ENCODE peak calls at places on chromosomes 1 and 21, in five cellular contexts. T is IMR-90; N is SJSA1; P is left lung; J is CD8-positive, alpha-beta memory T cell. E is an unnamed sample.

GRCh38 chr1:47423872-47424271 is 7.8 kb downstream of the FOXE3 start:
- DNase-seq in T (no peak), N (no peak), J (no peak), P (no peak), E (no peak)

GRCh38 chr1:66867501-66867900 is 57.2 kb downstream of the DNAI4 start:
- DNase-seq in J (no peak), P (no peak), T (no peak), N (no peak), E (no peak)

GRCh38 chr1:84780000-84780716 is 89.9 kb upstream of the SSX2IP start:
- DNase-seq in J (peak), P (no peak), T (peak), N (no peak), E (no peak)

GRCh38 chr1:118812555-118812954 is 175.6 kb downstream of the TBX15 start:
- DNase-seq in T (no peak), P (no peak), J (no peak), N (no peak), E (no peak)

GRCh38 chr21:31909153-31909771 is 36.4 kb downstream of the HUNK start:
- DNase-seq in J (no peak), P (no peak), N (no peak), T (peak), E (peak)

GRCh38 chr21:18369115-18369514 is 34.5 kb downstream of the TMPRSS15 start:
- DNase-seq in P (no peak), J (no peak), N (no peak), T (no peak), E (no peak)

GRCh38 chr1:24914226-24915069 is 15.6 kb downstream of the RUNX3 start:
- DNase-seq in J (no peak), N (peak), P (no peak), T (peak), E (no peak)

GRCh38 chr1:201763439-201764140 is 65.4 kb upstream of the IPO9 start:
- DNase-seq in J (no peak), T (peak), N (no peak), P (no peak), E (no peak)

GRCh38 chr1:44246806-44247205 is 33.5 kb downstream of the DMAP1 start:
- DNase-seq in J (no peak), T (no peak), N (no peak), P (no peak), E (no peak)

GRCh38 chr1:171611306-171611705 is 10.7 kb upstream of the MYOCOS start:
- DNase-seq in N (no peak), J (no peak), P (no peak), T (peak), E (no peak)

GRCh38 chr1:203202431-203203245 is 16.1 kb upstream of the CHI3L1 start:
- DNase-seq in T (peak), P (peak), J (no peak), N (no peak), E (peak)

GRCh38 chr1:202274611-202275010 is 67.1 kb downstream of the UBE2T start:
- DNase-seq in T (peak), N (peak), P (no peak), J (no peak), E (no peak)

GRCh38 chr1:15174615-15174983 is 21.1 kb downstream of the TMEM51 start:
- DNase-seq in P (no peak), T (no peak), J (no peak), N (no peak), E (no peak)

GRCh38 chr21:38266732-38267131 is 9.9 kb downstream of the KCNJ15 start:
- DNase-seq in N (no peak), J (no peak), P (no peak), T (peak), E (no peak)

GRCh38 chr1:208000001-208000400 is 89.1 kb upstream of the CD34 start:
- DNase-seq in T (no peak), N (peak), P (no peak), J (no peak), E (no peak)

GRCh38 chr1:10900265-10900651 is 103.8 kb upstream of the CASZ1 start:
- DNase-seq in P (no peak), T (no peak), N (no peak), J (no peak), E (no peak)

GRCh38 chr1:239574112-239574511 is 187.7 kb downstream of the CHRM3 start:
- DNase-seq in N (no peak), J (no peak), T (no peak), P (no peak), E (no peak)

GRCh38 chr1:185213086-185213485 is 56.1 kb downstream of the SWT1 start:
- DNase-seq in N (no peak), J (no peak), P (no peak), T (peak), E (no peak)

GRCh38 chr1:114043046-114043445 is 63.8 kb downstream of the OLFML3 start:
- DNase-seq in N (no peak), T (no peak), P (no peak), J (no peak), E (no peak)

GRCh38 chr1:151499355-151499754 is 11.8 kb upstream of the CGN start:
- DNase-seq in N (no peak), P (no peak), J (no peak), T (no peak), E (no peak)

GRCh38 chr21:36765229-36765628 is 66.3 kb downstream of the SIM2 start:
- DNase-seq in P (no peak), T (peak), N (no peak), J (no peak), E (no peak)

GRCh38 chr1:108716437-108717230 is 3.9 kb downstream of the FNDC7 start:
- DNase-seq in N (no peak), P (no peak), J (no peak), T (peak), E (no peak)

GRCh38 chr1:109615879-109616278 is 3.5 kb downstream of the GNAT2 start:
- DNase-seq in P (peak), T (peak), N (no peak), J (peak), E (no peak)

GRCh38 chr1:167666416-167666815 is 36.4 kb downstream of the RCSD1 start:
- DNase-seq in P (no peak), J (no peak), N (peak), T (peak), E (no peak)

GRCh38 chr1:44677201-44677520 is 2.6 kb downstream of the ARMH1 start:
- DNase-seq in J (no peak), N (no peak), T (peak), P (no peak), E (no peak)

GRCh38 chr1:165481820-165482532 is 37.0 kb upstream of the RXRG start:
- DNase-seq in P (peak), N (peak), T (peak), J (no peak), E (peak)

GRCh38 chr21:25456672-25457071 is 150.6 kb downstream of the MRPL39 start:
- DNase-seq in N (no peak), T (peak), P (no peak), J (no peak), E (no peak)

GRCh38 chr1:220012259-220012658 is 34.0 kb downstream of the EPRS1 start:
- DNase-seq in J (no peak), N (no peak), P (no peak), T (peak), E (no peak)
- H3K4me3 ChIP-seq in J (no peak), N (no peak), P (no peak), T (no peak), E (no peak)

GRCh38 chr1:153566414-153567371 is 1.0 kb upstream of the S100A2 start:
- DNase-seq in T (peak), N (peak), P (peak), J (peak), E (peak)
- H3K4me3 ChIP-seq in T (no peak), N (no peak), P (no peak), J (no peak), E (no peak)

GRCh38 chr1:155305881-155306391 is 2.7 kb upstream of the FDPS start:
- DNase-seq in J (no peak), N (no peak), P (no peak), T (no peak), E (no peak)
- H3K4me3 ChIP-seq in J (no peak), N (no peak), P (no peak), T (no peak), E (no peak)

GRCh38 chr1:62198069-62198780 is 3.6 kb downstream of the L1TD1 start:
- DNase-seq in N (no peak), T (no peak), P (no peak), J (no peak), E (no peak)

GRCh38 chr1:62198781-62199125 is 4.1 kb downstream of the L1TD1 start:
- DNase-seq in T (no peak), J (no peak), P (no peak), N (no peak), E (no peak)

GRCh38 chr1:62196091-62196690 is 1.5 kb downstream of the L1TD1 start:
- DNase-seq in N (no peak), P (no peak), J (no peak), T (no peak), E (no peak)

DNA sequence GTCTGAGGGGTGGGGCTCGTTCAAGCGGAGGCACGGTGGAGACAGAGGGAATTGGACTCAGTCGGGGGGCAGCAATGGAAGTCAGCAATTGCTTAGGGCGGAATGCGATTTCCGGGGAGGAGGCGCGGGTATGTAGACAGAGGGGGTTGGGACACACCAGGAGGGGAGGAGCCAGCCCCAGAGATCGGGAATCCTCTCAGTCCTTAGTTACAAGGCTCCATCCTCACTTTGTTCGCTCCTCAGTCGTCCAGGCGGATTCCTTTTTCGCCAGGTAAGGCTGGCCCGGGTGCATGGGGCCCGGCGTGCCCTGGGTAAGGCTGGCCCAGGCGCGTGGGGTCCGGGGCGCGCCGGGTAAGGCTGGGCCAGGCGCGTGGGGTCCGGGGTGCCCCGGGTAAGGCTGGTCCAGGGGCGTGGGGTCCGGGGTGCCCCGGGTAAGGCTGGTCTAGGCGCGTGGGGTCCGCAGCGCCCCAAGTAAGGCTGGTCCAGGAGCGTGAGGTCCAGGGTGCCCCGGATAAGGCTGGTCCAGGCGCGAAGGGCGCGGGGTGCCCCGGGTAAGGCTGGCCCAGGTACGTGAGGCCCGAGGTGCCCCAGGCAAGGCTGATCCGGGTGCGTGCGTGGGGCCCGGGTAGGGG is at the start of gene L1TD1:
- DNase-seq in N (no peak), T (no peak), P (no peak), J (no peak), E (peak)
- H3K4me3 ChIP-seq in N (no peak), T (no peak), P (peak), J (no peak), E (peak)

DNA sequence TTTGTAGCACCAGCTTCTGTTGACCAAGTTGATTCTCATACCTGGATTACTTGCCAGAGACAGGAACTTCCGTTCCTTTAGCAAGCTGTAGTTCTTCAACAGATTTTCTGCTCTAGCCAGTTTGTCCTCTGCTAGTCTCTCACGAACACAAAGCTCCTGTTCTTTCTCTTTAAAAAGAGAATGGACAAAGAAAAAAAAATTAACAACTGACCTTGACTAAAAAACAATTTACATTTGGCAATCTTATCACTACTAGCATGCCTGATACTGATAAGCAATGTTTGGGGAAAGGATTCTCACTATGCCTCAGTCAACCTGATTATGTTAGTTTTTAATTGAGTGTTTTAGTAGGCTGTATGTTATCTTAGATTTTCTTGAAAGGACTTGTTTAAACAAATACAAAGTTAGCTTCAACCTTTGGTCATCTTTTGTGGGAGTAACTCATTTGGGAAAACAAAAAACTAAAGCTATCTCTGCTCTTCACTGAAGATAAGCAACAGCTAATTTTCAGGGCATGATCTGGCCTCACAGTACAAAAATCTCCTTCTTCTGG is 8.3 kb downstream of the NEK2 start:
- DNase-seq in P (no peak), J (no peak), T (no peak), N (no peak), E (no peak)
- H3K4me3 ChIP-seq in P (no peak), J (no peak), T (no peak), N (no peak), E (no peak)

GRCh38 chr1:11984121-11984520 is 3.9 kb downstream of the MFN2 start:
- DNase-seq in N (no peak), T (no peak), P (no peak), J (no peak), E (no peak)
- H3K4me3 ChIP-seq in N (no peak), T (no peak), P (no peak), J (no peak), E (no peak)

GRCh38 chr1:18561967-18562366 is 68.7 kb upstream of the PAX7 start:
- DNase-seq in N (no peak), P (no peak), J (no peak), T (no peak), E (no peak)
- H3K4me3 ChIP-seq in N (no peak), P (no peak), J (no peak), T (no peak), E (no peak)

GRCh38 chr1:198620198-198620597 is 18.6 kb upstream of the PTPRC start:
- DNase-seq in T (no peak), P (no peak), J (no peak), N (no peak), E (no peak)
- H3K4me3 ChIP-seq in T (no peak), P (no peak), J (peak), N (no peak), E (no peak)

GRCh38 chr1:225469051-225469450 is 41.2 kb upstream of the LBR start:
- DNase-seq in T (no peak), J (no peak), N (no peak), P (peak), E (no peak)

GRCh38 chr1:225470691-225471452 is 43.0 kb upstream of the LBR start:
- DNase-seq in N (no peak), J (no peak), T (no peak), P (peak), E (peak)

GRCh38 chr1:225474439-225474985 is 46.7 kb upstream of the LBR start:
- DNase-seq in P (peak), J (no peak), T (no peak), N (no peak), E (no peak)

GRCh38 chr1:225470210-225470609 is 42.4 kb upstream of the LBR start:
- DNase-seq in T (no peak), N (no peak), P (peak), J (no peak), E (peak)

DNA sequence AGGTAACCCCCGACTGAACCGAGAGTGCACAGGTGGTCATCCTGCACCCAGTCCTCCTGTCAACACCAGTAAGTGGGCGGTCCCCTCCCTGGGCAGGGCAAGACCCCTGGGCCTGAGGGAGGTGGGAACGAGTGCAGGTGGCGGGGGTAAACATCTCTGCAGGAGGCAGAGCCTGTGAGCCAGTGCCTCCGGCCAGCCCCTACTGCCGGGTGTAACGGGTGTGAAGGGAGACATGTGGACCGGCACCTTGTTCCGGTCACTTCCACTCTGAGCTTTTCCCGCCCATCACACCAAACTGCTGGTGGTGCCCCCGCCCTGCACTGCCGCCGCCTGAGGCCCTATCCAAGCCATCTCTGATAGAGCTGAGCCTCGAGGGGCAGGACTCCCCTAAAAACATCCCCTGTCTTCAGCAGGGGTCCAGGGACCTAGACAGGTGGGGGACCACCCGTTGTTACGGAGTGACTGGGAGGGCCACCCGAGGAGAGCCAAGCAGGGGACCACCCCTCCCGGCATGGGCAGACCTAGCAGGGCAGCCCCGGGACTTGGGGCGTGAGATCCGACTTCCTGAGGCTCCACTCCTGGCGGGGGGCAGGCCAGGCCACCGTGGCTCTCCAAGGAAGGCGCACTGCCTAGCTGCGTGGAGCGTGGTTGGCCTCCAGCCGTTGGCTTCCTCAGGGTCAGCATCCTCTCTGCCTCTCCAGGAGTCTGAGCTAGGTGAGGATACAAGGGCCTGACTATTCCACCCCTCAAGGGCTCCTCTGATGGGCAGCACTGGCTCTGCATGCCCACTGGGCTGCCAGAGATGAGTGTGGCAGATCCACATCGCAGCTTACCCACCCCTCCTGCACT is 43.8 kb upstream of the LBR start:
- DNase-seq in N (peak), T (no peak), J (no peak), P (peak), E (peak)
- H3K4me3 ChIP-seq in N (no peak), T (no peak), J (no peak), P (no peak), E (no peak)

DNA sequence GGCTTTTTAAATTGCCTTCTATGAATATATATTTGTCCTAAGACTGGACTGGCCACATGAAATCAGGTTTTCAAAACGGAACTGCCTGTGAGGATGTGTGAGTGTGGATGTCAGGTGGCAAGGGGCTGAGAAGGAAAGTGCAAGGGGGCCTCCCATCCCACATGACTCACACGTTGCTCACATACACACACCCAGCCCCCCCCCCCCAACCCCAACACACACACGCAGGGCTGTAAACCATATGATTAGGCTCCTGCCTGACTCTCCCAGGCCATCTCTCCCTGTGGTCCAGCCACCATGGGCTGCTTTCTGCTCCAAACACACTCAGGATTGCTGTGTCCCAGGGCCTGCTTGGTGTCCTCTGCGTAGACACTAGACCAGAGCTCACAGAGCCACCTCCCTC is 22.4 kb downstream of the DEGS1 start:
- DNase-seq in N (peak), T (peak), J (peak), P (no peak), E (no peak)
- H3K4me3 ChIP-seq in N (no peak), T (peak), J (no peak), P (no peak), E (no peak)

E was measured in lower leg skin.